ENCODE peak calls at places on chromosomes 5 and 9, in ten cellular contexts. One of them, this sample, is unnamed.

GRCh38 chr9:120767451-120767850 is 25.8 kb downstream of the FBXW2 start:
- DNase-seq in endothelial cell of umbilical vein: no peak
- DNase-seq in SK-N-SH: no peak
- DNase-seq in trophoblast cell: peak
- DNase-seq in A549: no peak
- DNase-seq in mesenchymal stem cell: no peak
- DNase-seq in PC-3: peak
- DNase-seq in fibroblast of lung: no peak
- DNase-seq in neural progenitor cell: no peak
- DNase-seq in neuronal stem cell: no peak
- DNase-seq in this sample: peak

GRCh38 chr5:25458628-25459027 is 813.9 kb upstream of the CDH10 start:
- DNase-seq in trophoblast cell: peak
- DNase-seq in PC-3: no peak
- DNase-seq in A549: no peak
- DNase-seq in fibroblast of lung: no peak
- DNase-seq in SK-N-SH: no peak
- DNase-seq in endothelial cell of umbilical vein: no peak
- DNase-seq in neural progenitor cell: no peak
- DNase-seq in mesenchymal stem cell: peak
- DNase-seq in neuronal stem cell: no peak
- DNase-seq in this sample: no peak

GRCh38 chr9:105413486-105414068 is 34.3 kb upstream of the FSD1L start:
- DNase-seq in fibroblast of lung: peak
- DNase-seq in trophoblast cell: peak
- DNase-seq in SK-N-SH: peak
- DNase-seq in mesenchymal stem cell: peak
- DNase-seq in neuronal stem cell: no peak
- DNase-seq in A549: peak
- DNase-seq in endothelial cell of umbilical vein: peak
- DNase-seq in PC-3: peak
- DNase-seq in neural progenitor cell: peak
- DNase-seq in this sample: peak

GRCh38 chr5:1652873-1653707 is 129.3 kb upstream of the LPCAT1 start:
- DNase-seq in neuronal stem cell: no peak
- DNase-seq in PC-3: peak
- DNase-seq in neural progenitor cell: no peak
- DNase-seq in fibroblast of lung: no peak
- DNase-seq in SK-N-SH: no peak
- DNase-seq in A549: no peak
- DNase-seq in trophoblast cell: no peak
- DNase-seq in mesenchymal stem cell: no peak
- DNase-seq in endothelial cell of umbilical vein: no peak
- DNase-seq in this sample: peak

GRCh38 chr9:91764661-91765060 is 185.4 kb downstream of the ROR2 start:
- DNase-seq in neuronal stem cell: no peak
- DNase-seq in trophoblast cell: no peak
- DNase-seq in PC-3: no peak
- DNase-seq in endothelial cell of umbilical vein: no peak
- DNase-seq in mesenchymal stem cell: no peak
- DNase-seq in A549: no peak
- DNase-seq in neural progenitor cell: no peak
- DNase-seq in fibroblast of lung: no peak
- DNase-seq in SK-N-SH: no peak
- DNase-seq in this sample: no peak

GRCh38 chr5:43066799-43067741 is 27.0 kb upstream of the ANXA2R start:
- DNase-seq in PC-3: peak
- DNase-seq in neuronal stem cell: peak
- DNase-seq in fibroblast of lung: peak
- DNase-seq in mesenchymal stem cell: peak
- DNase-seq in A549: peak
- DNase-seq in SK-N-SH: peak
- DNase-seq in endothelial cell of umbilical vein: peak
- DNase-seq in trophoblast cell: peak
- DNase-seq in neural progenitor cell: peak
- DNase-seq in this sample: peak

GRCh38 chr9:112489876-112490661 is 3.4 kb downstream of the KIAA1958 start:
- DNase-seq in fibroblast of lung: no peak
- DNase-seq in trophoblast cell: no peak
- DNase-seq in neuronal stem cell: no peak
- DNase-seq in A549: no peak
- DNase-seq in neural progenitor cell: peak
- DNase-seq in PC-3: no peak
- DNase-seq in endothelial cell of umbilical vein: no peak
- DNase-seq in mesenchymal stem cell: no peak
- DNase-seq in SK-N-SH: peak
- DNase-seq in this sample: no peak

GRCh38 chr5:132485641-132486317 is 4.8 kb downstream of the IRF1 start:
- DNase-seq in trophoblast cell: peak
- DNase-seq in A549: no peak
- DNase-seq in fibroblast of lung: no peak
- DNase-seq in PC-3: no peak
- DNase-seq in neuronal stem cell: no peak
- DNase-seq in mesenchymal stem cell: no peak
- DNase-seq in neural progenitor cell: no peak
- DNase-seq in SK-N-SH: no peak
- DNase-seq in endothelial cell of umbilical vein: no peak
- DNase-seq in this sample: no peak

DNA sequence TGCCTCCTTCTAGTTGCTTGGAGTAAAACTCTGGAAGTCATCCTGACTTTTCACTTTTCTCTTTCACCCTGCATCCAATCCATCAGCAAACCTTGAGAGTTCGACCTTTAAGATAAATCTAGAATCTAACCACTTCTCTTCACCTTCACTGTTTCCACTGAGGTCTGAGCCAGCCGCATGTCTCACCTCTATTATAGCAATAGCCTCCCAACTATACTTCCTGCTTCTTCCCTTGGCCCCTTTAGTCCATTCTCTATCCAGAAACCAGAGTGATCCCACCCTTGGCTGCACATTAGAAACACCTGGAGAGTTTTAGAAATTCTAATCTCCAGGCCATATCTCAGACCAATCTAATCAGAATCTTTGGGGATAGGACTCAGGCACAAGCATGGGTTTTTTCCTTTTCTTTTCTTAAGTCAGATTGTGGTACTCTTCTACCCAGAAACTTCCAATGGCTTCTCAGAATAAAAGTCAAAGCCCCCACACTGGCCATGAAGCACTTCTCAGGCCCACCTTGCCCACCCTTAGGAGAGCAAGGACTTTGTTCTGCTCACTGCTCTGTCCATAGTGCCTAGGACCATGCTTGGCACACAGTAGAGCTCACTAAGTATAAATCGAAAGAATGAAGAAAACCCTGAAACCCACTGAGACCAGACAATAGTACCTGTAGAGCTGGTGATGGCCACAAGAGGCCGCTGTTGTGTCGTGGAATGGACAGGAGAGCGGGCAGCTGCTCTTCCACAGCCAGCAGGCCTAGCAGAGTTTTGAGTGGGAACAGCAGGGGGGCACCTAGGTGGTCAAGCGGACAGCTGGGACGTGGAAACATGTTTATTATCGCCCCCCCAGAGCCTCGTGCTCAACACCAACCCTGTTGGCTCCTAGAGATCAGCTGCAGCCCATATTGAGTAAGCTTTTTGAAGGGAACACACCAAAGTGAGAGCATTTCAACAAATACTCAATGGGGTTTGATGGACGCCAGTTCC is 33.3 kb downstream of the MFAP3 start:
- DNase-seq in endothelial cell of umbilical vein: peak
- DNase-seq in mesenchymal stem cell: peak
- DNase-seq in trophoblast cell: peak
- DNase-seq in PC-3: peak
- DNase-seq in neural progenitor cell: peak
- DNase-seq in SK-N-SH: peak
- DNase-seq in A549: peak
- DNase-seq in neuronal stem cell: peak
- DNase-seq in fibroblast of lung: peak
- DNase-seq in this sample: peak
- H3K4me2 ChIP-seq in endothelial cell of umbilical vein: peak
- H3K4me2 ChIP-seq in mesenchymal stem cell: no peak
- H3K4me2 ChIP-seq in trophoblast cell: no peak
- H3K4me2 ChIP-seq in PC-3: peak
- H3K4me2 ChIP-seq in neural progenitor cell: peak
- H3K4me2 ChIP-seq in SK-N-SH: peak
- H3K4me2 ChIP-seq in A549: peak
- H3K4me2 ChIP-seq in neuronal stem cell: peak
- H3K4me2 ChIP-seq in fibroblast of lung: peak
- H3K4me2 ChIP-seq in this sample: peak

GRCh38 chr9:22039258-22039657 is 30.2 kb upstream of the CDKN2B start:
- DNase-seq in fibroblast of lung: peak
- DNase-seq in neuronal stem cell: no peak
- DNase-seq in mesenchymal stem cell: peak
- DNase-seq in PC-3: peak
- DNase-seq in trophoblast cell: peak
- DNase-seq in endothelial cell of umbilical vein: no peak
- DNase-seq in neural progenitor cell: no peak
- DNase-seq in SK-N-SH: no peak
- DNase-seq in A549: no peak
- DNase-seq in this sample: no peak

GRCh38 chr9:22037954-22038690 is 29.0 kb upstream of the CDKN2B start:
- DNase-seq in SK-N-SH: peak
- DNase-seq in A549: no peak
- DNase-seq in trophoblast cell: peak
- DNase-seq in mesenchymal stem cell: peak
- DNase-seq in neural progenitor cell: no peak
- DNase-seq in endothelial cell of umbilical vein: peak
- DNase-seq in neuronal stem cell: no peak
- DNase-seq in PC-3: peak
- DNase-seq in fibroblast of lung: peak
- DNase-seq in this sample: peak

GRCh38 chr9:22033012-22033630 is 24.0 kb upstream of the CDKN2B start:
- DNase-seq in endothelial cell of umbilical vein: no peak
- DNase-seq in mesenchymal stem cell: no peak
- DNase-seq in fibroblast of lung: no peak
- DNase-seq in trophoblast cell: no peak
- DNase-seq in neural progenitor cell: no peak
- DNase-seq in A549: no peak
- DNase-seq in SK-N-SH: no peak
- DNase-seq in neuronal stem cell: no peak
- DNase-seq in PC-3: no peak
- DNase-seq in this sample: peak

GRCh38 chr9:22036866-22037626 is 27.9 kb upstream of the CDKN2B start:
- DNase-seq in mesenchymal stem cell: peak
- DNase-seq in SK-N-SH: no peak
- DNase-seq in neural progenitor cell: no peak
- DNase-seq in neuronal stem cell: no peak
- DNase-seq in A549: no peak
- DNase-seq in PC-3: peak
- DNase-seq in endothelial cell of umbilical vein: no peak
- DNase-seq in trophoblast cell: peak
- DNase-seq in fibroblast of lung: peak
- DNase-seq in this sample: peak

GRCh38 chr9:22035591-22036011 is 26.5 kb upstream of the CDKN2B start:
- DNase-seq in endothelial cell of umbilical vein: no peak
- DNase-seq in neural progenitor cell: no peak
- DNase-seq in trophoblast cell: no peak
- DNase-seq in neuronal stem cell: no peak
- DNase-seq in A549: no peak
- DNase-seq in mesenchymal stem cell: no peak
- DNase-seq in PC-3: no peak
- DNase-seq in fibroblast of lung: no peak
- DNase-seq in SK-N-SH: no peak
- DNase-seq in this sample: no peak
- H3K27ac ChIP-seq in endothelial cell of umbilical vein: no peak
- H3K27ac ChIP-seq in neural progenitor cell: no peak
- H3K27ac ChIP-seq in trophoblast cell: no peak
- H3K27ac ChIP-seq in neuronal stem cell: no peak
- H3K27ac ChIP-seq in A549: no peak
- H3K27ac ChIP-seq in mesenchymal stem cell: no peak
- H3K27ac ChIP-seq in PC-3: no peak
- H3K27ac ChIP-seq in fibroblast of lung: no peak
- H3K27ac ChIP-seq in SK-N-SH: no peak
- H3K27ac ChIP-seq in this sample: peak

GRCh38 chr5:14812166-14812565 is 59.4 kb downstream of the ANKH start:
- DNase-seq in trophoblast cell: no peak
- DNase-seq in fibroblast of lung: no peak
- DNase-seq in neuronal stem cell: no peak
- DNase-seq in mesenchymal stem cell: no peak
- DNase-seq in PC-3: no peak
- DNase-seq in endothelial cell of umbilical vein: no peak
- DNase-seq in SK-N-SH: no peak
- DNase-seq in neural progenitor cell: no peak
- DNase-seq in A549: no peak
- DNase-seq in this sample: no peak

GRCh38 chr5:14818931-14819790 is 52.4 kb downstream of the ANKH start:
- DNase-seq in neuronal stem cell: no peak
- DNase-seq in A549: no peak
- DNase-seq in endothelial cell of umbilical vein: no peak
- DNase-seq in fibroblast of lung: no peak
- DNase-seq in neural progenitor cell: no peak
- DNase-seq in mesenchymal stem cell: peak
- DNase-seq in PC-3: no peak
- DNase-seq in trophoblast cell: no peak
- DNase-seq in SK-N-SH: no peak
- DNase-seq in this sample: no peak

GRCh38 chr5:14813747-14814146 is 57.8 kb downstream of the ANKH start:
- DNase-seq in neuronal stem cell: no peak
- DNase-seq in neural progenitor cell: no peak
- DNase-seq in fibroblast of lung: no peak
- DNase-seq in A549: no peak
- DNase-seq in trophoblast cell: no peak
- DNase-seq in PC-3: no peak
- DNase-seq in endothelial cell of umbilical vein: no peak
- DNase-seq in SK-N-SH: no peak
- DNase-seq in mesenchymal stem cell: no peak
- DNase-seq in this sample: no peak

GRCh38 chr5:14816999-14817761 is 54.4 kb downstream of the ANKH start:
- DNase-seq in SK-N-SH: no peak
- DNase-seq in A549: no peak
- DNase-seq in neuronal stem cell: no peak
- DNase-seq in trophoblast cell: no peak
- DNase-seq in fibroblast of lung: peak
- DNase-seq in neural progenitor cell: no peak
- DNase-seq in endothelial cell of umbilical vein: no peak
- DNase-seq in mesenchymal stem cell: peak
- DNase-seq in PC-3: peak
- DNase-seq in this sample: peak

GRCh38 chr5:14816374-14816998 is 55.1 kb downstream of the ANKH start:
- DNase-seq in SK-N-SH: no peak
- DNase-seq in neural progenitor cell: no peak
- DNase-seq in PC-3: peak
- DNase-seq in fibroblast of lung: no peak
- DNase-seq in endothelial cell of umbilical vein: no peak
- DNase-seq in A549: no peak
- DNase-seq in trophoblast cell: no peak
- DNase-seq in neuronal stem cell: no peak
- DNase-seq in mesenchymal stem cell: no peak
- DNase-seq in this sample: peak
- H3K4me2 ChIP-seq in SK-N-SH: peak
- H3K4me2 ChIP-seq in neural progenitor cell: no peak
- H3K4me2 ChIP-seq in PC-3: peak
- H3K4me2 ChIP-seq in fibroblast of lung: no peak
- H3K4me2 ChIP-seq in endothelial cell of umbilical vein: no peak
- H3K4me2 ChIP-seq in A549: no peak
- H3K4me2 ChIP-seq in trophoblast cell: no peak
- H3K4me2 ChIP-seq in neuronal stem cell: no peak
- H3K4me2 ChIP-seq in mesenchymal stem cell: no peak
- H3K4me2 ChIP-seq in this sample: peak

DNA sequence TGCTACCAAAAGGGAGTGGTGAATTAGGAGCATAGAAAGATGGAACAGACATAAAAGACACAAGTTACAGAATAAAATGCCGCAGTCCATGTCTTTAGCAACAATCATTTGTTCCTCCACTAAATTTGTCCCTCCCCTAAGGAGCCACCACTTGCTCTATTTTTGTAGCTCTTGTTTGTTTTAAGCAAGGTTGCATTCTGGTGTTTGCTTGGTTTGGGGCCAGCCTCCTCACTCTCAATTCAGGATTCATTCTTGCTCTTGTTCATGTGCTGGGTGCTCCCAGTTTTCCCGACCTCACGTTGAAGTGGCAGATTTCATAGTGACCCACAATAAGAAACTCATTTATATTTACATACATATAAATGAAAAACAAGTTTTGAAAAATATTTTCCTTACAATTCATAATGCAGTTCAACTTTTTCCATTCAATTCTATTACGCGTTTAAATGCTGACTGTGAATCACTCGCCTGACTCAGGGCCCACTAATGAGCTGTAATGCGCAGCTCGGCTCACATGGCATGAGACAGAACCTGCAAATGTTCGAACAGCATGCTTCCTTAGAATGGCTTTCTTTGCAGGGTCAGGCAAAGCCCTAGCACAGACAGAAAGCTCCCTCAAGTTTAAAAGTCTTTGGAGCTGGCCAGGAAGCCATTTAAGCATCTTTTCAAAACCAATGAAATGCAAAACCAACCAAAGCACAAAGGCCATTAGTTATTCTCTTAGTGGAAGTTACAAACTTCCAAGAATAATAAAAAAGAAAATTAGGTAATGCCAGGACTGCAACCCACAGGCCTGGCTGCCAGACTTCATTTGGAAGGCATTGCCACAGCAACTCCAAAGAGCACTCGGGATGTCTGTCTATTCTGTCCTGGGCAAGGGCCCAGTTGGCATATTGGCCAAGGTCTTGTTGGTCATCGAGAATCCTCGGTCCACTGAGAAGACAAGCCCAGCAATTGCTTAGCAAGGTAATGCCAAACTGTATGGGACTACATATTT is 41.7 kb downstream of the RETREG1 start:
- DNase-seq in trophoblast cell: peak
- DNase-seq in mesenchymal stem cell: peak
- DNase-seq in PC-3: peak
- DNase-seq in neuronal stem cell: peak
- DNase-seq in endothelial cell of umbilical vein: no peak
- DNase-seq in fibroblast of lung: peak
- DNase-seq in SK-N-SH: no peak
- DNase-seq in neural progenitor cell: peak
- DNase-seq in A549: no peak
- DNase-seq in this sample: peak
- H3K27ac ChIP-seq in trophoblast cell: no peak
- H3K27ac ChIP-seq in mesenchymal stem cell: peak
- H3K27ac ChIP-seq in PC-3: peak
- H3K27ac ChIP-seq in neuronal stem cell: no peak
- H3K27ac ChIP-seq in endothelial cell of umbilical vein: no peak
- H3K27ac ChIP-seq in fibroblast of lung: peak
- H3K27ac ChIP-seq in SK-N-SH: peak
- H3K27ac ChIP-seq in neural progenitor cell: no peak
- H3K27ac ChIP-seq in A549: no peak
- H3K27ac ChIP-seq in this sample: peak